ENCODE peak calls at places on chromosomes 12 and 14, in seven cellular contexts. One of them, this sample, is unnamed.

GRCh38 chr14:86357866-86358265 is 827.9 kb downstream of the FLRT2 start:
- DNase-seq in HCT116: no peak
- DNase-seq in K562: no peak
- DNase-seq in GM12878: no peak
- DNase-seq in HepG2: no peak
- DNase-seq in H1: no peak
- DNase-seq in SK-N-SH: no peak
- DNase-seq in this sample: no peak

GRCh38 chr12:39777465-39777864 is 157.9 kb upstream of the ABCD2 start:
- DNase-seq in HCT116: no peak
- DNase-seq in K562: no peak
- DNase-seq in GM12878: no peak
- DNase-seq in HepG2: no peak
- DNase-seq in H1: no peak
- DNase-seq in SK-N-SH: no peak
- DNase-seq in this sample: peak; percentile 10

GRCh38 chr12:125549836-125550235 is 484.6 kb downstream of the AACS start:
- DNase-seq in HCT116: no peak
- DNase-seq in K562: peak; percentile 7
- DNase-seq in GM12878: no peak
- DNase-seq in HepG2: no peak
- DNase-seq in H1: peak; percentile 89
- DNase-seq in SK-N-SH: no peak
- DNase-seq in this sample: no peak

GRCh38 chr14:34301107-34301734 is 160.8 kb downstream of the SPTSSA start:
- DNase-seq in HCT116: peak; percentile 28
- DNase-seq in K562: peak; percentile 44
- DNase-seq in GM12878: peak; percentile 7
- DNase-seq in HepG2: peak; percentile 54
- DNase-seq in H1: no peak
- DNase-seq in SK-N-SH: peak; percentile 49
- DNase-seq in this sample: peak; percentile 82

GRCh38 chr14:44742202-44742601 is 219.5 kb downstream of the KLHL28 start:
- DNase-seq in HCT116: no peak
- DNase-seq in K562: no peak
- DNase-seq in GM12878: no peak
- DNase-seq in HepG2: no peak
- DNase-seq in H1: no peak
- DNase-seq in SK-N-SH: no peak
- DNase-seq in this sample: no peak

GRCh38 chr12:99711246-99711645 is 63.7 kb downstream of the GARIN6 start:
- DNase-seq in HCT116: no peak
- DNase-seq in K562: no peak
- DNase-seq in GM12878: no peak
- DNase-seq in HepG2: no peak
- DNase-seq in H1: no peak
- DNase-seq in SK-N-SH: no peak
- DNase-seq in this sample: no peak

GRCh38 chr12:47990351-47991105 is 13.7 kb downstream of the COL2A1 start:
- DNase-seq in HCT116: no peak
- DNase-seq in K562: no peak
- DNase-seq in GM12878: peak; percentile 58
- DNase-seq in HepG2: no peak
- DNase-seq in H1: no peak
- DNase-seq in SK-N-SH: no peak
- DNase-seq in this sample: no peak

GRCh38 chr12:230925-231671 is 17.1 kb upstream of the SLC6A12 start:
- DNase-seq in HCT116: no peak
- DNase-seq in K562: no peak
- DNase-seq in GM12878: no peak
- DNase-seq in HepG2: no peak
- DNase-seq in H1: no peak
- DNase-seq in SK-N-SH: no peak
- DNase-seq in this sample: no peak

GRCh38 chr14:103198429-103199140 is 75.3 kb downstream of the TNFAIP2 start:
- DNase-seq in HCT116: no peak
- DNase-seq in K562: no peak
- DNase-seq in GM12878: no peak
- DNase-seq in HepG2: peak; percentile 52
- DNase-seq in H1: no peak
- DNase-seq in SK-N-SH: no peak
- DNase-seq in this sample: peak; percentile 42

GRCh38 chr12:103909811-103910210 is 20.4 kb upstream of the HSP90B1 start:
- DNase-seq in HCT116: no peak
- DNase-seq in K562: no peak
- DNase-seq in GM12878: no peak
- DNase-seq in HepG2: no peak
- DNase-seq in H1: no peak
- DNase-seq in SK-N-SH: no peak
- DNase-seq in this sample: peak; percentile 71

DNA sequence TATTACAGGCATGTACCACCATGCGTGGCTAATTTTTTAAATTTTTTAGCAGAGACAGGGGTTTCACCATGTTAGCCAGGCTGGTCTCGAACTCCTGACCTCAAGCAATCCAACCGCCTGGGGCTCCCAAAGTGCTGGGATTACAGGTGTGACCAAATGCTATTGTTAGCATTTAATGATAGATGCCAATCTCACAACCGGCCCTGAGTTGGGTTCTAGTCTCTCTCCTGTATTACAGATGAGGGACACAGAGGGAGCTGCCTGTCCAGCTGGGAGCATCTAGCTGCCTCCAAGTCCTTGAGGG is 55.7 kb downstream of the TESC start:
- DNase-seq in HCT116: no peak
- DNase-seq in K562: no peak
- DNase-seq in GM12878: no peak
- DNase-seq in HepG2: no peak
- DNase-seq in H1: no peak
- DNase-seq in SK-N-SH: no peak
- DNase-seq in this sample: no peak
- TF ChIP-seq JUND in HCT116: no peak
- TF ChIP-seq JUND in K562: no peak
- TF ChIP-seq JUND in GM12878: no peak
- TF ChIP-seq JUND in HepG2: no peak
- TF ChIP-seq JUND in H1: no peak
- TF ChIP-seq JUND in SK-N-SH: no peak
- TF ChIP-seq JUND in this sample: no peak

DNA sequence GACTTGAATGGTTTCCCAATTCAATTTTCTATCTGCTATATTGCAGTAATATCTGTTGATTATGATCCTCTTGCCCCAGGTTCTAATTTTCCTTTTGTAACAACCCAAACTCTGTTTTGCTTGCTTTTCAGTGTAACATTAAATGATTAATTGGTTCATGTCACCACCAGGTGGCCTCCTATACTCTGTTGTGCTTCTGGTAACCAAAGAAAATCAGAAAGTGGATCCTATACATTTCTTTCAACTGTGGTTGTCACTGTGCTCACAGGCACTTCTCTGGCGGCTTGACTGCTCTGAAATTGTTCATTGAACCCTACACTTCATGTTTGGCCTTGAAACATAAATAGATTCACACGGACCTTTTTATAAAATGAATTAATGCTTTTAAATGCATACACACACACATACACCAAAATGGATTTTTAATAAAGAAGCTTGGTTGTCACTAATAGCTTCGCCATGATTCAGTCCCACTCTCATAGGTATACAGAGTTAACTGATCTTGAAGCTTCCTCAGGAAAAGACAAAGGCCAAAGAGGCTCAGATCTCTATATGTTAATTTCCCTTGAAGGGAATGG is 227.5 kb upstream of the NPAS3 start:
- DNase-seq in HCT116: peak; percentile 6
- DNase-seq in K562: peak; percentile 19
- DNase-seq in GM12878: no peak
- DNase-seq in HepG2: peak; percentile 62
- DNase-seq in H1: no peak
- DNase-seq in SK-N-SH: peak; percentile 29
- DNase-seq in this sample: peak; percentile 59
- TF ChIP-seq JUND in HCT116: no peak
- TF ChIP-seq JUND in K562: no peak
- TF ChIP-seq JUND in GM12878: no peak
- TF ChIP-seq JUND in HepG2: no peak
- TF ChIP-seq JUND in H1: no peak
- TF ChIP-seq JUND in SK-N-SH: no peak
- TF ChIP-seq JUND in this sample: no peak

GRCh38 chr14:39492267-39492666 is 60.0 kb upstream of the FBXO33 start:
- DNase-seq in HCT116: no peak
- DNase-seq in K562: no peak
- DNase-seq in GM12878: no peak
- DNase-seq in HepG2: no peak
- DNase-seq in H1: no peak
- DNase-seq in SK-N-SH: no peak
- DNase-seq in this sample: no peak

GRCh38 chr14:39488600-39488999 is 56.4 kb upstream of the FBXO33 start:
- DNase-seq in HCT116: no peak
- DNase-seq in K562: no peak
- DNase-seq in GM12878: no peak
- DNase-seq in HepG2: no peak
- DNase-seq in H1: peak; percentile 58
- DNase-seq in SK-N-SH: no peak
- DNase-seq in this sample: no peak

DNA sequence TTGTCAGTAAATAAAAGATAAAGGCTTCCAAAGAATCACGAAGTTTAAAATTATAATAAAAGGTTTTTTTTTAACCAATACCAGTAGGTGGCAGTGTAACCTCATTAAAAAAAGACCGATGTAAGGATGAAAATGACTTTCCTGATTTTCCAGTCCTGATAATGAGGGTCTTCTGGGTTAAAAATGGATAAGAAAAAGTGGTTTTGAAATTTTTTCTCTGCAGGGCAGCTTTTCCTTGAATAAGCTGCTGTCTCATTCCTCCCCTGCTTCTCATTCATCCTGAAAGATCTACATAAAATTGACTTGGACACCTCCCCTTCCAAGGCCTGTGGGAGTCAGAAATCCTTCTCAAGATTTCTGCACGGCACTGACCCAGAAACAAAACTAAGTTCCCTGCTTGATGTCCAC is 58.9 kb upstream of the FBXO33 start:
- DNase-seq in HCT116: peak; percentile 22
- DNase-seq in K562: peak; percentile 7
- DNase-seq in GM12878: no peak
- DNase-seq in HepG2: peak; percentile 59
- DNase-seq in H1: peak; percentile 46
- DNase-seq in SK-N-SH: peak; percentile 1
- DNase-seq in this sample: peak; percentile 50
- TF ChIP-seq JUND in HCT116: no peak
- TF ChIP-seq JUND in K562: no peak
- TF ChIP-seq JUND in GM12878: no peak
- TF ChIP-seq JUND in HepG2: no peak
- TF ChIP-seq JUND in H1: no peak
- TF ChIP-seq JUND in SK-N-SH: no peak
- TF ChIP-seq JUND in this sample: no peak

GRCh38 chr12:76455582-76456345 is 103.8 kb downstream of the OSBPL8 start:
- DNase-seq in HCT116: peak; percentile 90
- DNase-seq in K562: peak; percentile 17
- DNase-seq in GM12878: peak; percentile 33
- DNase-seq in HepG2: peak; percentile 62
- DNase-seq in H1: no peak
- DNase-seq in SK-N-SH: peak; percentile 42
- DNase-seq in this sample: peak; percentile 26
- TF ChIP-seq JUND in HCT116: peak; percentile 84
- TF ChIP-seq JUND in K562: peak; percentile 18
- TF ChIP-seq JUND in GM12878: no peak
- TF ChIP-seq JUND in HepG2: no peak
- TF ChIP-seq JUND in H1: no peak
- TF ChIP-seq JUND in SK-N-SH: peak; percentile 94
- TF ChIP-seq JUND in this sample: peak; percentile 22

GRCh38 chr12:119679081-119679480 is 11.1 kb downstream of the PRKAB1 start:
- DNase-seq in HCT116: no peak
- DNase-seq in K562: no peak
- DNase-seq in GM12878: no peak
- DNase-seq in HepG2: no peak
- DNase-seq in H1: no peak
- DNase-seq in SK-N-SH: no peak
- DNase-seq in this sample: no peak

GRCh38 chr12:119681953-119682352 is 14.0 kb downstream of the PRKAB1 start:
- DNase-seq in HCT116: no peak
- DNase-seq in K562: no peak
- DNase-seq in GM12878: peak; percentile 51
- DNase-seq in HepG2: no peak
- DNase-seq in H1: no peak
- DNase-seq in SK-N-SH: no peak
- DNase-seq in this sample: no peak

GRCh38 chr12:119679490-119679889 is 11.6 kb downstream of the PRKAB1 start:
- DNase-seq in HCT116: no peak
- DNase-seq in K562: no peak
- DNase-seq in GM12878: no peak
- DNase-seq in HepG2: no peak
- DNase-seq in H1: no peak
- DNase-seq in SK-N-SH: no peak
- DNase-seq in this sample: no peak

GRCh38 chr12:119682635-119683340 is 14.9 kb downstream of the PRKAB1 start:
- DNase-seq in HCT116: no peak
- DNase-seq in K562: no peak
- DNase-seq in GM12878: peak; percentile 35
- DNase-seq in HepG2: no peak
- DNase-seq in H1: no peak
- DNase-seq in SK-N-SH: no peak
- DNase-seq in this sample: no peak

DNA sequence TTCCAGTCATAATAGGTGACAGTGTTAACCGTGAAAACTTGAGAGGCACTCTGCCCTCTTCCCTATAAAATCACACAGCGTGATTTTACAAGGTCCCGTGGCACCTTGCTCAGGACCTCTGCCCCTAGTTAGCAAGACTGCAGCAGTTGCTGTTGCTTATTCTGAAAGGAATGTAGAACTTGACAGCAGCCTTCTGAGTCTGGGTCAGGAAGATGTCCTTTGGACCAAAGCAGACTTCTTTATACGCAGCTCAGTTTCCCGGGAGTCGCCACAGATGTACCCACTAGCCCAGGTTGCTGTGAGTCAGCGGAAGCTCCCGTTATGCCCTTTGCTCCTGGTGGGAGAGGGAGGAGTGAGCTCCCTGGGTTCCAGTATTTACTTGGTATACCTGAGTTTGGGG is 13.2 kb downstream of the PRKAB1 start:
- DNase-seq in HCT116: no peak
- DNase-seq in K562: no peak
- DNase-seq in GM12878: no peak
- DNase-seq in HepG2: peak; percentile 41
- DNase-seq in H1: no peak
- DNase-seq in SK-N-SH: no peak
- DNase-seq in this sample: no peak
- TF ChIP-seq JUND in HCT116: no peak
- TF ChIP-seq JUND in K562: no peak
- TF ChIP-seq JUND in GM12878: no peak
- TF ChIP-seq JUND in HepG2: no peak
- TF ChIP-seq JUND in H1: no peak
- TF ChIP-seq JUND in SK-N-SH: no peak
- TF ChIP-seq JUND in this sample: no peak

This sample was measured in T47D.